ENCODE peak calls at places on chromosome 1, in seven cellular contexts. M, C, Y, J, N, G and T are unnamed samples.

GRCh38 chr1:82880506-82880905 is 1079.8 kb downstream of the ADGRL2 start:
- DNase-seq in Y (no peak), M (no peak), J (no peak), N (no peak), G (no peak), C (no peak), T (no peak)

GRCh38 chr1:60895167-60896124 is 186.9 kb upstream of the NFIA start:
- DNase-seq in C (no peak), J (no peak), N (no peak), G (no peak), M (no peak), Y (no peak), T (no peak)

GRCh38 chr1:112057736-112058135 is 68.3 kb upstream of the KCND3 start:
- DNase-seq in Y (no peak), N (no peak), C (no peak), J (no peak), G (no peak), M (no peak), T (no peak)

GRCh38 chr1:62382581-62382980 is 54.3 kb upstream of the USP1 start:
- DNase-seq in M (no peak), G (no peak), J (no peak), Y (no peak), C (no peak), N (no peak), T (no peak)

GRCh38 chr1:71565267-71565666 is 484.4 kb upstream of the ZRANB2 start:
- DNase-seq in G (no peak), Y (no peak), M (no peak), C (peak; percentile 1), N (no peak), J (no peak), T (no peak)

GRCh38 chr1:230922620-230923019 is 54.3 kb upstream of the C1orf198 start:
- DNase-seq in C (peak; percentile 6), M (no peak), Y (peak; percentile 12), J (no peak), G (no peak), N (no peak), T (no peak)

GRCh38 chr1:94783342-94784264 is 36.6 kb upstream of the SLC44A3 start:
- DNase-seq in Y (no peak), J (peak; percentile 24), C (peak; percentile 42), G (peak; percentile 89), N (no peak), M (peak; percentile 19), T (peak; percentile 73)

GRCh38 chr1:31799196-31799894 is 16.5 kb downstream of the SPOCD1 start:
- DNase-seq in Y (no peak), N (no peak), J (no peak), C (no peak), M (no peak), G (no peak), T (peak; percentile 5)

GRCh38 chr1:5973771-5974170 is 18.5 kb downstream of the NPHP4 start:
- DNase-seq in G (no peak), J (no peak), N (no peak), C (no peak), Y (no peak), M (peak; percentile 72), T (no peak)

GRCh38 chr1:111813440-111814304 is 58.0 kb downstream of the DDX20 start:
- DNase-seq in J (no peak), M (peak; percentile 5), Y (peak; percentile 32), C (no peak), G (no peak), N (no peak), T (no peak)

GRCh38 chr1:217017172-217017571 is 293.9 kb upstream of the ESRRG start:
- DNase-seq in N (no peak), G (no peak), M (no peak), Y (no peak), C (no peak), J (no peak), T (no peak)

GRCh38 chr1:110879758-110880606 is 7.0 kb downstream of the CD53 start:
- DNase-seq in M (no peak), G (peak; percentile 41), N (no peak), C (no peak), J (no peak), Y (peak; percentile 29), T (peak; percentile 15)

GRCh38 chr1:29180497-29181412 is 945 bp downstream of the SRSF4 start:
- DNase-seq in M (no peak), N (no peak), J (peak; percentile 55), C (no peak), Y (no peak), G (no peak), T (no peak)

GRCh38 chr1:78587213-78587612 is 33.0 kb upstream of the IFI44L start:
- DNase-seq in M (no peak), J (no peak), G (no peak), Y (no peak), C (no peak), N (no peak), T (no peak)

GRCh38 chr1:8666394-8667167 is 150.9 kb downstream of the RERE start:
- DNase-seq in N (no peak), C (peak; percentile 53), J (no peak), M (no peak), Y (peak; percentile 23), G (no peak), T (no peak)

GRCh38 chr1:178942285-178943218 is 71.7 kb upstream of the ANGPTL1 start:
- DNase-seq in J (no peak), G (peak; percentile 33), M (no peak), Y (no peak), N (no peak), C (no peak), T (no peak)

GRCh38 chr1:85850238-85850637 is 142.0 kb upstream of the ZNHIT6 start:
- DNase-seq in N (peak; percentile 73), C (peak; percentile 92), Y (no peak), G (no peak), J (no peak), M (no peak), T (no peak)

GRCh38 chr1:43729816-43730463 is 22.6 kb downstream of the ST3GAL3 start:
- DNase-seq in J (no peak), N (no peak), Y (no peak), M (no peak), C (no peak), G (no peak), T (no peak)

GRCh38 chr1:67691712-67692111 is 6.7 kb downstream of the GADD45A start:
- DNase-seq in Y (no peak), N (no peak), J (no peak), C (no peak), M (no peak), G (no peak), T (no peak)

GRCh38 chr1:11765661-11766428 is 3.9 kb downstream of the C1orf167 start:
- DNase-seq in Y (no peak), G (no peak), N (no peak), C (no peak), J (no peak), M (no peak), T (no peak)

GRCh38 chr1:33169290-33170055 is 12.4 kb downstream of the TRIM62 start:
- DNase-seq in M (peak; percentile 39), C (peak; percentile 34), J (no peak), Y (no peak), N (no peak), G (no peak), T (no peak)

GRCh38 chr1:78104322-78104721 is 58.6 kb downstream of the GIPC2 start:
- DNase-seq in G (no peak), C (peak; percentile 76), M (no peak), J (no peak), N (no peak), Y (no peak), T (no peak)

GRCh38 chr1:170126691-170127090 is 19.1 kb upstream of the NTMT2 start:
- DNase-seq in G (no peak), M (no peak), Y (no peak), J (no peak), N (peak; percentile 92), C (peak; percentile 66), T (no peak)

GRCh38 chr1:112172294-112172882 is 182.9 kb upstream of the KCND3 start:
- DNase-seq in N (peak; percentile 13), J (no peak), Y (peak; percentile 7), M (no peak), G (peak; percentile 64), C (peak; percentile 38), T (no peak)

GRCh38 chr1:93448292-93448982 is 519 bp downstream of the FNBP1L start:
- DNase-seq in M (peak; percentile 31), J (peak; percentile 35), C (no peak), N (peak; percentile 25), Y (no peak), G (peak; percentile 49), T (peak; percentile 68)

GRCh38 chr1:71640131-71640530 is 559.3 kb upstream of the ZRANB2 start:
- DNase-seq in N (no peak), M (no peak), J (no peak), G (no peak), Y (no peak), C (no peak), T (no peak)

GRCh38 chr1:119132179-119132578 is 8.3 kb downstream of the WARS2 start:
- DNase-seq in M (no peak), G (no peak), C (no peak), Y (no peak), J (no peak), N (no peak), T (no peak)

GRCh38 chr1:75542818-75543570 is 67.9 kb downstream of the SLC44A5 start:
- DNase-seq in C (no peak), N (no peak), J (no peak), Y (no peak), G (no peak), M (no peak), T (no peak)

GRCh38 chr1:157920748-157921147 is 72.7 kb upstream of the KIRREL1 start:
- DNase-seq in G (no peak), Y (no peak), N (no peak), J (no peak), M (no peak), C (no peak), T (no peak)

GRCh38 chr1:117815105-117815812 is 114.2 kb downstream of the GDAP2 start:
- DNase-seq in J (no peak), G (no peak), Y (no peak), M (no peak), N (no peak), C (peak; percentile 43), T (no peak)

GRCh38 chr1:6625579-6626149 is 996 bp downstream of the THAP3 start:
- DNase-seq in G (peak; percentile 32), C (peak; percentile 9), N (no peak), M (no peak), Y (peak; percentile 23), J (no peak), T (peak; percentile 45)

GRCh38 chr1:109787845-109788605 is 24.3 kb upstream of the EPS8L3 start:
- DNase-seq in N (no peak), C (no peak), G (no peak), Y (no peak), J (no peak), M (no peak), T (peak; percentile 18)

GRCh38 chr1:157948547-157949152 is 44.8 kb upstream of the KIRREL1 start:
- DNase-seq in M (peak; percentile 18), C (peak; percentile 19), G (no peak), J (no peak), N (no peak), Y (peak; percentile 84), T (peak; percentile 35)

GRCh38 chr1:151511636-151512215 is 539 bp downstream of the CGN start:
- DNase-seq in G (peak; percentile 72), J (peak; percentile 43), Y (peak; percentile 59), N (no peak), C (no peak), M (peak; percentile 56), T (peak; percentile 66)